ENCODE peak calls at places on chromosomes 5 and 9, in eight cellular contexts. Z is transverse colon, J is esophagus muscularis mucosa, D is K562, X is tibial nerve, I is ovary, E is A549, Q is upper lobe of left lung. R is an unnamed sample.

GRCh38 chr9:19940808-19941207 is 152.0 kb upstream of the SLC24A2 start:
- DNase-seq in D (no peak), I (no peak), Z (no peak), Q (no peak), J (no peak), E (no peak), X (no peak), R (no peak)

GRCh38 chr5:72337159-72337558 is 17.0 kb downstream of the PTCD2 start:
- DNase-seq in Z (no peak), Q (no peak), D (no peak), E (no peak), I (no peak), J (no peak), X (no peak), R (no peak)

GRCh38 chr5:117203584-117203983 is 629.0 kb upstream of the SEMA6A start:
- DNase-seq in X (no peak), Z (no peak), J (no peak), I (no peak), E (no peak), D (no peak), Q (no peak), R (no peak)

GRCh38 chr5:65034782-65035181 is 266.1 kb downstream of the CWC27 start:
- DNase-seq in X (no peak), Q (peak; percentile 82), I (peak; percentile 45), E (no peak), D (no peak), Z (peak; percentile 13), J (no peak), R (peak; percentile 64)

GRCh38 chr9:117444466-117444865 is 29.6 kb upstream of the ASTN2 start:
- DNase-seq in E (no peak), D (no peak), X (no peak), Q (no peak), J (no peak), Z (no peak), I (no peak), R (no peak)

GRCh38 chr9:136466155-136466541 is 16.7 kb downstream of the SEC16A start:
- DNase-seq in Z (no peak), Q (no peak), I (no peak), X (no peak), J (no peak), E (no peak), D (no peak), R (no peak)

GRCh38 chr5:78277715-78278114 is 16.8 kb downstream of the AP3B1 start:
- DNase-seq in D (no peak), J (no peak), Z (no peak), X (no peak), Q (no peak), I (no peak), E (no peak), R (no peak)

GRCh38 chr9:76136986-76137385 is 246.5 kb downstream of the PCSK5 start:
- DNase-seq in I (no peak), J (no peak), Q (no peak), D (no peak), X (no peak), Z (no peak), E (peak; percentile 31), R (no peak)

GRCh38 chr5:36444582-36444999 is 142.9 kb upstream of the RANBP3L start:
- DNase-seq in I (no peak), Z (peak; percentile 14), E (no peak), Q (no peak), D (no peak), X (peak; percentile 41), J (no peak), R (no peak)

GRCh38 chr9:126763130-126763764 is 41.6 kb upstream of the ZBTB43 start:
- DNase-seq in Z (no peak), Q (no peak), D (peak; percentile 44), X (no peak), J (no peak), I (no peak), E (peak; percentile 77), R (no peak)

GRCh38 chr5:174431504-174431903 is 292.9 kb upstream of the MSX2 start:
- DNase-seq in I (no peak), D (no peak), X (no peak), Z (no peak), Q (no peak), J (no peak), E (no peak), R (no peak)

GRCh38 chr9:14271078-14271673 is 42.8 kb downstream of the NFIB start:
- DNase-seq in D (peak; percentile 4), Q (no peak), X (peak; percentile 78), Z (peak; percentile 40), J (no peak), E (peak; percentile 17), I (peak; percentile 78), R (no peak)

GRCh38 chr9:121743441-121744001 is 92.1 kb downstream of the DAB2IP start:
- DNase-seq in Z (peak; percentile 82), Q (peak; percentile 92), E (peak; percentile 85), D (peak; percentile 56), X (peak; percentile 72), J (peak; percentile 93), I (peak; percentile 76), R (peak; percentile 84)

GRCh38 chr9:4640027-4640426 is 22.1 kb upstream of the PLPP6 start:
- DNase-seq in X (no peak), Z (peak; percentile 14), I (no peak), D (peak; percentile 7), E (peak; percentile 21), J (no peak), Q (no peak), R (no peak)

GRCh38 chr9:114212841-114213240 is 57.5 kb downstream of the COL27A1 start:
- DNase-seq in E (no peak), I (no peak), X (no peak), J (no peak), D (no peak), Z (no peak), Q (no peak), R (no peak)

DNA sequence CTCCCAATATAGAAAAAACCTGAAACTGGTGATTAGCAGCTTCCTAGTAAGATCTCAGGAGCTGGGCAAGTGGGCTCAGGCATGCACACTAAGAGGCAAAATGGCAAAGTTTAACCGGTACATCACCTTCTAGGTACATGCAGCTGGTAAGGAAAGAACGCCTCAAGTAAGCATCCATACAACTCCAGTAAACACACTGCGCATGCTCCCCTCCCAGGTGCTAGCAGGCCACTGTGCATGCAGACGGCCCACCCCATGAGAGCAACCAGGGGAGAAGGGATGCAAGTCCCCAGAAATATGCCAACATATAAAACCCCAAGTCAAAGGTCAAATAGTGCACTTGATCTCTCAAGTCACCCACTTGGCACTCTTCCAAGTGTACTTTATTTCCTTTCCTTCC is 228.6 kb upstream of the KIF2A start:
- DNase-seq in I (no peak), X (no peak), Q (no peak), D (no peak), J (no peak), E (no peak), Z (no peak), R (no peak)
- TF ChIP-seq EP300 in I (no peak), X (no peak), Q (no peak), D (no peak), J (no peak), E (no peak), Z (no peak), R (no peak)

DNA sequence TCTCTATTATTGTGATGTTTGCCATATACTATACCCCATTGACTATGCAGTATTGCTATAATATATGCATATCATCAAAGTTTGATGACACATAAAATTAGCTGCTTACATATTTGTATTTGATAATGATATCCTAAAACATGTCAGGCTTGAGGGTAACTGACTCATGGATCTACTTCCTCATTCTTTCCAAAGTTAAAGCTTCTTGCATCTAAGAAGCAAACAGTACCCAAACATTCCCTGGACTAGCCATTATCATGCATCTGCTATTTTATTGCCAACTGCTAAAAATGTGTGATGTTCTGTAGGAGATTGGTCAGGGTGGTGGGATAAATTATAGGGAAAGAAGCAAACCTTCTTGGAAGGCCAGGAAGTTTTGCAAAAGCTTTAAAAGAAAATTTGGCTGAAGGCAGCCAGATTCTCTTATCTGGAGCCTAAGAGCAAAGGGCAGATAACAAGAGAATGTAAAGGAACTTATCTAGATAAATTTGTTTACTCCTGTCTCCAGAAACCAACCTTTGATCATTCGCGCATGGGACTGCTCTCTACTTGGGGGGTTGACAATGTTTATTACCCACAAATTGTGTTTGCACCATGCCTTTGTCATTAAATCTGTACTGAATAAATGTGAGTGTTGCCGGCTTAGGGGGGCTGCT is 604.1 kb upstream of the TLE4 start:
- DNase-seq in Z (no peak), D (no peak), E (peak; percentile 69), Q (no peak), I (no peak), X (no peak), J (no peak), R (no peak)
- TF ChIP-seq EP300 in Z (no peak), D (no peak), E (no peak), Q (no peak), I (no peak), X (no peak), J (no peak), R (no peak)

GRCh38 chr5:140011297-140011802 is 31.7 kb downstream of the NRG2 start:
- DNase-seq in X (no peak), Q (no peak), Z (no peak), I (no peak), D (no peak), E (peak; percentile 28), J (no peak), R (no peak)
- TF ChIP-seq EP300 in X (no peak), Q (no peak), Z (no peak), I (no peak), D (no peak), E (no peak), J (no peak), R (no peak)

GRCh38 chr5:122295138-122295537 is 16.9 kb upstream of the SNCAIP start:
- DNase-seq in I (no peak), E (peak; percentile 15), X (no peak), Q (no peak), Z (no peak), D (peak; percentile 12), J (no peak), R (no peak)
- TF ChIP-seq EP300 in I (no peak), E (no peak), X (no peak), Q (no peak), Z (no peak), D (no peak), J (no peak), R (no peak)

GRCh38 chr5:5902665-5903064 is 475.7 kb downstream of the MED10 start:
- DNase-seq in I (no peak), D (no peak), J (no peak), E (no peak), Q (no peak), Z (no peak), X (no peak), R (no peak)
- TF ChIP-seq EP300 in I (no peak), D (no peak), J (no peak), E (no peak), Q (no peak), Z (no peak), X (no peak), R (no peak)